ENCODE peak calls at places on chromosomes 1 and 21, in ten cellular contexts. U is body of pancreas, G is A549, Q is H1, A is uterus, M is GM12892, Y is spleen, N is IMR-90, K is HCT116, F is GM12891. E is an unnamed sample.

GRCh38 chr1:111961773-111962565 is 27.5 kb downstream of the KCND3 start:
- DNase-seq in U (no peak), G (no peak), Q (no peak), A (no peak), M (no peak), Y (no peak), N (no peak), K (no peak), F (no peak), E (no peak)

GRCh38 chr1:203144661-203145060 is 17.1 kb downstream of the ADORA1 start:
- DNase-seq in U (peak), G (no peak), Q (no peak), A (no peak), M (no peak), Y (no peak), N (peak), K (no peak), F (no peak), E (no peak)

GRCh38 chr1:60573726-60574409 is 500.3 kb upstream of the C1orf87 start:
- DNase-seq in U (no peak), G (no peak), Q (no peak), A (no peak), M (no peak), Y (no peak), N (no peak), K (peak), F (no peak), E (no peak)

GRCh38 chr21:26849428-26850115 is 4.4 kb upstream of the ADAMTS1 start:
- DNase-seq in U (no peak), G (no peak), Q (no peak), A (no peak), M (no peak), Y (no peak), N (peak), K (peak), F (no peak), E (no peak)

GRCh38 chr1:99965646-99966375 is 4.0 kb upstream of the SLC35A3 start:
- DNase-seq in U (no peak), G (no peak), Q (no peak), A (no peak), M (no peak), Y (no peak), N (no peak), K (no peak), F (no peak), E (no peak)

GRCh38 chr1:101311146-101311892 is 74.5 kb downstream of the S1PR1 start:
- DNase-seq in U (no peak), G (no peak), Q (no peak), A (no peak), M (no peak), Y (no peak), N (no peak), K (no peak), F (no peak), E (no peak)

GRCh38 chr1:54100500-54100899 is 47.1 kb downstream of the TCEANC2 start:
- DNase-seq in U (no peak), G (no peak), Q (no peak), A (no peak), M (no peak), Y (no peak), N (no peak), K (no peak), F (no peak), E (no peak)

GRCh38 chr1:53942149-53942957 is 3.1 kb downstream of the IFT25 start:
- DNase-seq in U (no peak), G (no peak), Q (no peak), A (no peak), M (no peak), Y (no peak), N (no peak), K (no peak), F (no peak), E (no peak)

GRCh38 chr1:19738106-19738505 is 61.6 kb downstream of the TMCO4 start:
- DNase-seq in U (no peak), G (no peak), Q (no peak), A (no peak), M (no peak), Y (no peak), N (no peak), K (no peak), F (no peak), E (no peak)

GRCh38 chr1:52266507-52266906 is 99.5 kb downstream of the CC2D1B start:
- DNase-seq in U (no peak), G (no peak), Q (no peak), A (no peak), M (no peak), Y (no peak), N (no peak), K (no peak), F (no peak), E (no peak)

GRCh38 chr1:16248603-16249534 is 11.9 kb upstream of the CPLANE2 start:
- DNase-seq in U (peak), G (no peak), Q (no peak), A (peak), M (peak), Y (no peak), N (peak), K (peak), F (peak), E (no peak)

GRCh38 chr1:76547916-76548315 is 319.4 kb upstream of the ST6GALNAC5 start:
- DNase-seq in U (no peak), G (no peak), Q (no peak), A (no peak), M (no peak), Y (no peak), N (no peak), K (no peak), F (no peak), E (no peak)

GRCh38 chr1:155709391-155709790 is 20.5 kb downstream of the DAP3 start:
- DNase-seq in U (no peak), G (no peak), Q (no peak), A (no peak), M (no peak), Y (no peak), N (no peak), K (no peak), F (no peak), E (no peak)

GRCh38 chr1:182897696-182898095 is 55.3 kb downstream of the SHCBP1L start:
- DNase-seq in U (no peak), G (no peak), Q (no peak), A (no peak), M (no peak), Y (no peak), N (no peak), K (no peak), F (no peak), E (no peak)

DNA sequence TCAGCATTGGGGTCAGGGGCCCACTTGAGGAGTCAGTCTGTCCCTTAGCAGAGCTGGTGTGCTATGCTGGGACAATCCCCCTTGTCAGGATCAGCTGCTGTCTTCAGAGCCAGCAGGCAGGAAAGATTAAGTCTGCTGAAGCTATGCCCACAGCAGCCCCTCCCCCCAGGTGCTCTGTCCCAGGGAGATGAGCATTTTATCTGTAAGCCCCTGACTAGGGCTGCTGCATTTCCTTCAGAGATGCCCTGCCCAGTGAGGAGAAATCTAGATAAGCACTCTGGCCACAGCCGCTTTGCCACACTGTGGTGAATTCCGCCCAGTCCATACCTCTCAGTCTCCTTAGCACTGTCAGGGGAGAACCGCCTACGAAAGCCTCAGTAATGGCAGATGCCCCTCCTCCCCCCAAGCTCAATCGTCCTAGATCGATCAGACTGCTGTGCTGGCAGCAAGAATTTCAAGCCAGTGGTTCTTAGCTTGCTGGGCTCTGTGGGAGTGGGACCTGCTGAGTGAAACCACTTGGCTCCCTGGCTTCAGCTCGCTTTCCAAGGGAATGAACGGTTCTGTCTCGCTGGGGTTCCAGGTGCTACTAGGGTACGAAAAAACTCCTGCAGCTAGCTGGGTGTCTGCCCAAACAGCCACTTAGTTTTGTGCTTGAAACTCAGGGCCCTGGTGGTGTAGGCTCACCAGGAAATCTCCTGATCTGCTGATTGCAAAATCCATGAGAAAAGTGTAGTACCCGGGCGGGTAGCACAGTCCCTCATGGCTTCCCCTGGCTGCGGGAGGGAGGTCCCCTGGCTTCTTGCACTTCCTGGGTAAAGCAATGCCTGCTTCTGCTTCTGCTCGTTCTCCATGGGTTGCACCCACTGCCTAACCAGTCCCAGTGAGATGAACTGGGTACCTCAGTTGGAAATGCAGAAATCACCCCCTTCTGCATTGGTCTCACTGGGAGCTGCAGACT is 25.1 kb upstream of the TP53BP2 start:
- DNase-seq in U (no peak), G (no peak), Q (no peak), A (no peak), M (no peak), Y (peak), N (no peak), K (no peak), F (no peak), E (no peak)
- TF ChIP-seq POLR2A in U (no peak), G (no peak), Q (no peak), A (no peak), M (no peak), Y (no peak), N (no peak), K (no peak), F (no peak), E (no peak)

DNA sequence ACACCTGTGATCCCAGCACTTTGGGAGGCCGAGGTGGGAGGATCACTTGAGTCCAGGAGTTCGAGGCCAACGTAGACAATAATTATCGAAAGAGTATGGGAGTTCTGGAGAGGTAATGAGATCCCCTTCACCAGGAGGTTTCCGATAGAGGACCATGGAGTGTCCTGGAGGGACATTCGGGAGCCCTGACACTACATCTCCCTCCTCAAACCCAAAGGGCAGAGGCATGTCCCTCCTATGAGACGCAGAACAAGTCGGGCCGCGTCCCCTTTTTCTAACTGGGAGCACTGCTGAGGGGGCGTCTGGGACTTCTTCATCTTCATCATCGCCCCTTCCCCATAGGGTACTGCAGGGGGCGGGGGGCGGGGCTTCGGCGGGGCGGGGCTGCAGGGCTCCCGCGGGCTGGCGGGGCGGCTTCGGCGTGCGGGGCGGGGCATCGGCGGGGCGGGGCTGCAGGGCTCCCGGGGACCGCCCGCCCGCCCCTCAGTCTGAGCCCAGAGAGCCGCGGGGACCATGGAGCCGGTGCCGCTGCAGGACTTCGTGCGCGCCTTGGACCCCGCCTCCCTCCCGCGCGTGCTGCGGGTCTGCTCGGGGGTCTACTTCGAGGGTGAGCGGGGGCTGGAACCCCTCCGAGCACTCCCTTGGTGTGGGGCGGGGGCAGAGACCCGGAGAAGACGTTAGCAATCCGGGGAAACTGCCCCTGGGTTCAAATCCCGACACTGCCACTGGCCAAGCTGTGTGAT is at the start of gene THEMIS2:
- DNase-seq in U (peak), G (peak), Q (peak), A (peak), M (peak), Y (peak), N (no peak), K (no peak), F (peak), E (peak)
- TF ChIP-seq POLR2A in U (peak), G (no peak), Q (no peak), A (peak), M (peak), Y (peak), N (no peak), K (no peak), F (peak), E (peak)

DNA sequence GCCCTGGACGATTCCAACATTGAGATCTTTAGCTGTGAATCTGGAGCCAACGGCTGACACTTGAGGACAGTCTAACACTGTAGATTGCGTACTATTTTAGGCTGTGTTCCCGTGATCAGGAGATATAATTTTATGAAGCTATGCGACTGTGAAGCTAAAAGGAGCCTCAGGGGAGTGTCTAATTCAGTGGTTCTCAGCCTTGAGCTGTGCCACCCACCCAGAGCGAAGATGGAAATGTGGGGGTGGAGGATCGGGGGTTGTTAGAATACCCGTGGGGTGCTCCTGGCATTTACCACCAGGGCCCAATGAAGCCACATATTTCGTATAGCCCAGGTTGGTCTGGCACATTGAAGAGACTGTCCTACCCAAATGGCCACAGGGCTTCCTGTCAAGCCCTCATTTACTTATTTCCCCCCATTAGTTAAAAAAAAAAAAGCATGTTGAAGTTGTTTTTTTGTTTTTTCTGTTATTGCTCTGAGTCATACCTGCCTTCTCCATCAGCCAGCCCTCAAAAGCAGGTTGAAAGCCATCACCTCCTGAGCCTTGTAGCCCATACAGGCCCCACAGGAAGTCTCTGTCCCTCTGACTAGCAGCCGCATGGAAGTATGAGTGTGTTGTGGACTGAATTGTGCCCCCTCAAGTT is 141.7 kb downstream of the GALNT2 start:
- DNase-seq in U (no peak), G (no peak), Q (no peak), A (no peak), M (no peak), Y (no peak), N (no peak), K (no peak), F (peak), E (no peak)
- TF ChIP-seq POLR2A in U (no peak), G (no peak), Q (no peak), A (no peak), M (peak), Y (no peak), N (no peak), K (no peak), F (no peak), E (no peak)

GRCh38 chr1:34131396-34132160 is 33.5 kb downstream of the CSMD2 start:
- DNase-seq in U (no peak), G (no peak), Q (peak), A (no peak), M (no peak), Y (no peak), N (no peak), K (no peak), F (no peak), E (peak)
- TF ChIP-seq POLR2A in U (no peak), G (no peak), Q (no peak), A (no peak), M (no peak), Y (no peak), N (no peak), K (no peak), F (no peak), E (no peak)

GRCh38 chr1:36095760-36096405 is 7.2 kb downstream of the ADPRS start:
- DNase-seq in U (no peak), G (no peak), Q (no peak), A (no peak), M (no peak), Y (peak), N (no peak), K (no peak), F (no peak), E (no peak)

GRCh38 chr1:36093919-36094318 is 5.2 kb downstream of the ADPRS start:
- DNase-seq in U (no peak), G (no peak), Q (no peak), A (no peak), M (no peak), Y (peak), N (no peak), K (no peak), F (no peak), E (no peak)

GRCh38 chr1:36093226-36093625 is 4.5 kb downstream of the ADPRS start:
- DNase-seq in U (no peak), G (no peak), Q (no peak), A (no peak), M (no peak), Y (peak), N (no peak), K (no peak), F (no peak), E (no peak)

GRCh38 chr1:36092798-36093185 is 4.1 kb downstream of the ADPRS start:
- DNase-seq in U (no peak), G (no peak), Q (no peak), A (no peak), M (no peak), Y (peak), N (no peak), K (no peak), F (no peak), E (no peak)

GRCh38 chr1:36094621-36095061 is 5.9 kb downstream of the ADPRS start:
- DNase-seq in U (no peak), G (no peak), Q (no peak), A (no peak), M (no peak), Y (peak), N (no peak), K (no peak), F (no peak), E (no peak)
- TF ChIP-seq POLR2A in U (no peak), G (no peak), Q (no peak), A (no peak), M (no peak), Y (no peak), N (no peak), K (no peak), F (no peak), E (no peak)

E was measured in H54.